ENCODE peak calls at places on chromosome 4, in four cellular contexts. F is stimulated activated CD4-positive, alpha-beta T cell treated with anti-CD3 and anti-CD28 coated beads, TNF-alpha, amount 100 ng/mL, for 4 hours; I is iPS-NIHi11; G is CD8-positive, alpha-beta memory T cell. Q is an unnamed sample.
A peak's percentile ranks its signal among the peaks of the same experiment; 100 is the strongest.

GRCh38 chr4:27084685-27085356 is 224.2 kb downstream of the STIM2 start:
- DNase-seq in F (no peak), I (peak; percentile 74), G (no peak), Q (peak; percentile 64)

GRCh38 chr4:6469898-6470501 is 2.4 kb downstream of the PPP2R2C start:
- DNase-seq in F (no peak), I (no peak), G (no peak), Q (no peak)

GRCh38 chr4:47692691-47693090 is 145.2 kb downstream of the CORIN start:
- DNase-seq in F (no peak), I (no peak), G (no peak), Q (no peak)

GRCh38 chr4:146709956-146710355 is 71.3 kb downstream of the POU4F2 start:
- DNase-seq in F (no peak), I (no peak), G (no peak), Q (no peak)

GRCh38 chr4:176988226-176988625 is 195.5 kb upstream of the VEGFC start:
- DNase-seq in F (no peak), I (peak; percentile 19), G (no peak), Q (no peak)

GRCh38 chr4:115228851-115229250 is 115.4 kb upstream of the NDST4 start:
- DNase-seq in F (no peak), I (peak; percentile 15), G (no peak), Q (no peak)

GRCh38 chr4:175453456-175453855 is 358.6 kb downstream of the GPM6A start:
- DNase-seq in F (no peak), I (no peak), G (no peak), Q (no peak)

GRCh38 chr4:83171640-83172039 is 57.1 kb upstream of the PLAC8 start:
- DNase-seq in F (no peak), I (no peak), G (no peak), Q (no peak)

GRCh38 chr4:37594095-37594494 is 92.1 kb downstream of the RELL1 start:
- DNase-seq in F (no peak), I (no peak), G (no peak), Q (no peak)

GRCh38 chr4:104677122-104677521 is 182.4 kb upstream of the CXXC4 start:
- DNase-seq in F (no peak), I (peak; percentile 38), G (no peak), Q (peak; percentile 6)

Q was measured in HEK293T.